ENCODE peak calls at places on chromosomes 6 and 20, in seven cellular contexts. B is activated T-helper 1 cell treated with anti-CD3 and anti-CD28 coated beads, Interleukin-2, amount 50 U/mL, for 16 hours; J is SW480; V is AG10803; O is fibroblast of the aortic adventitia; W is CD4-positive, alpha-beta T cell; E is NCI-H524. S is an unnamed sample.

GRCh38 chr20:51154708-51155690 is 132.1 kb upstream of the KCNG1 start:
- DNase-seq in B (no peak), J (no peak), V (no peak), O (no peak), W (no peak), E (no peak), S (no peak)

GRCh38 chr6:169960531-169960890 is 209.1 kb downstream of the ERMARD start:
- DNase-seq in B (no peak), J (no peak), V (no peak), O (no peak), W (no peak), E (no peak), S (no peak)

GRCh38 chr20:20391766-20392165 is 23.9 kb downstream of the INSM1 start:
- DNase-seq in B (no peak), J (no peak), V (no peak), O (no peak), W (no peak), E (no peak), S (no peak)

GRCh38 chr6:32148722-32149576 is 2.8 kb downstream of the PRRT1 start:
- DNase-seq in B (peak), J (no peak), V (no peak), O (no peak), W (peak), E (no peak), S (no peak)

GRCh38 chr6:158531566-158531965 is 28.3 kb upstream of the TMEM181 start:
- DNase-seq in B (no peak), J (no peak), V (no peak), O (no peak), W (no peak), E (no peak), S (no peak)

GRCh38 chr6:2097464-2097863 is 147.9 kb downstream of the GMDS start:
- DNase-seq in B (no peak), J (no peak), V (no peak), O (no peak), W (no peak), E (no peak), S (no peak)

GRCh38 chr20:63319164-63320040 is 26.4 kb downstream of the COL20A1 start:
- DNase-seq in B (no peak), J (no peak), V (no peak), O (no peak), W (no peak), E (no peak), S (no peak)

GRCh38 chr6:159914565-159914923 is 23.8 kb downstream of the MAS1 start:
- DNase-seq in B (no peak), J (no peak), V (no peak), O (no peak), W (no peak), E (no peak), S (no peak)

GRCh38 chr6:151627689-151628444 is 134.1 kb downstream of the CCDC170 start:
- DNase-seq in B (no peak), J (peak), V (no peak), O (peak), W (no peak), E (no peak), S (no peak)

GRCh38 chr20:49578436-49578835 is 10.5 kb upstream of the PTGIS start:
- DNase-seq in B (no peak), J (no peak), V (no peak), O (no peak), W (no peak), E (no peak), S (no peak)

GRCh38 chr6:153167026-153167891 is 36.2 kb upstream of the RGS17 start:
- DNase-seq in B (no peak), J (peak), V (peak), O (peak), W (no peak), E (no peak), S (no peak)

GRCh38 chr20:54716169-54716747 is 240.9 kb downstream of the DOK5 start:
- DNase-seq in B (no peak), J (no peak), V (no peak), O (no peak), W (no peak), E (no peak), S (no peak)

GRCh38 chr6:135087403-135087802 is 32.8 kb upstream of the HBS1L start:
- DNase-seq in B (no peak), J (no peak), V (no peak), O (no peak), W (no peak), E (peak), S (no peak)

GRCh38 chr6:134626131-134626530 is 308.2 kb upstream of the SGK1 start:
- DNase-seq in B (no peak), J (no peak), V (peak), O (peak), W (no peak), E (no peak), S (no peak)

GRCh38 chr6:139514819-139515218 is 140.4 kb upstream of the CITED2 start:
- DNase-seq in B (no peak), J (no peak), V (no peak), O (no peak), W (no peak), E (no peak), S (no peak)

GRCh38 chr6:129153257-129153656 is 270.3 kb downstream of the LAMA2 start:
- DNase-seq in B (no peak), J (no peak), V (no peak), O (no peak), W (no peak), E (peak), S (no peak)

GRCh38 chr6:39495023-39495422 is 172.5 kb upstream of the KCNK16 start:
- DNase-seq in B (no peak), J (no peak), V (peak), O (no peak), W (no peak), E (no peak), S (no peak)

GRCh38 chr6:19613678-19614077 is 223.5 kb upstream of the ID4 start:
- DNase-seq in B (no peak), J (no peak), V (no peak), O (no peak), W (no peak), E (no peak), S (no peak)

GRCh38 chr6:89023591-89024441 is 56.7 kb upstream of the PNRC1 start:
- DNase-seq in B (no peak), J (no peak), V (no peak), O (peak), W (no peak), E (no peak), S (no peak)

GRCh38 chr20:40511478-40511877 is 177.6 kb downstream of the MAFB start:
- DNase-seq in B (no peak), J (no peak), V (peak), O (peak), W (no peak), E (no peak), S (no peak)

GRCh38 chr20:56358600-56359211 is at the start of gene FAM210B:
- DNase-seq in B (peak), J (peak), V (peak), O (peak), W (peak), E (peak), S (peak)

GRCh38 chr6:89148016-89148750 is 2.3 kb downstream of the PM20D2 start:
- DNase-seq in B (no peak), J (no peak), V (no peak), O (no peak), W (no peak), E (no peak), S (no peak)

GRCh38 chr6:134295953-134296553 is 21.9 kb downstream of the SGK1 start:
- DNase-seq in B (no peak), J (peak), V (peak), O (peak), W (no peak), E (peak), S (no peak)

GRCh38 chr20:32535953-32536823 is 48.9 kb downstream of the NOL4L start:
- DNase-seq in B (peak), J (peak), V (no peak), O (no peak), W (peak), E (peak), S (peak)

GRCh38 chr6:34148864-34149810 is 3.2 kb upstream of the GRM4 start:
- DNase-seq in B (no peak), J (no peak), V (no peak), O (no peak), W (no peak), E (no peak), S (no peak)

GRCh38 chr20:58086763-58087566 is 141.5 kb downstream of the ANKRD60 start:
- DNase-seq in B (no peak), J (peak), V (peak), O (peak), W (no peak), E (peak), S (peak)

GRCh38 chr6:52566853-52567279 is 10.0 kb downstream of the TRAM2 start:
- DNase-seq in B (no peak), J (no peak), V (peak), O (peak), W (no peak), E (no peak), S (no peak)

GRCh38 chr6:130432838-130433237 is 67.0 kb downstream of the TMEM200A start:
- DNase-seq in B (no peak), J (no peak), V (no peak), O (no peak), W (no peak), E (no peak), S (no peak)

GRCh38 chr6:32785781-32786533 is 22.6 kb upstream of the HLA-DQB2 start:
- DNase-seq in B (no peak), J (peak), V (peak), O (peak), W (no peak), E (peak), S (peak)

GRCh38 chr6:139778113-139778512 is 403.7 kb upstream of the CITED2 start:
- DNase-seq in B (no peak), J (no peak), V (no peak), O (no peak), W (no peak), E (peak), S (no peak)

GRCh38 chr20:4300401-4300800 is 285.0 kb upstream of the RNF24 start:
- DNase-seq in B (no peak), J (no peak), V (no peak), O (no peak), W (no peak), E (no peak), S (no peak)

GRCh38 chr6:35469711-35470662 is 1.8 kb downstream of the RPL10A start:
- DNase-seq in B (no peak), J (no peak), V (no peak), O (peak), W (no peak), E (no peak), S (no peak)

GRCh38 chr20:47576516-47577033 is 74.9 kb downstream of the NCOA3 start:
- DNase-seq in B (no peak), J (peak), V (peak), O (peak), W (no peak), E (peak), S (no peak)

GRCh38 chr6:144064831-144065668 is 30.3 kb downstream of the SF3B5 start:
- DNase-seq in B (no peak), J (no peak), V (no peak), O (no peak), W (no peak), E (peak), S (no peak)

GRCh38 chr6:78917788-78918187 is 50.4 kb downstream of the IRAK1BP1 start:
- DNase-seq in B (no peak), J (no peak), V (no peak), O (no peak), W (no peak), E (no peak), S (no peak)

GRCh38 chr6:143605894-143606293 is 71.9 kb upstream of the PHACTR2 start:
- DNase-seq in B (no peak), J (no peak), V (peak), O (peak), W (no peak), E (no peak), S (no peak)

GRCh38 chr20:58045579-58045978 is 182.9 kb downstream of the ANKRD60 start:
- DNase-seq in B (no peak), J (no peak), V (no peak), O (no peak), W (no peak), E (no peak), S (no peak)

GRCh38 chr6:90226257-90226656 is 70.4 kb downstream of the BACH2 start:
- DNase-seq in B (no peak), J (no peak), V (peak), O (peak), W (no peak), E (no peak), S (no peak)

GRCh38 chr6:145015739-145016558 is 719.4 kb downstream of the EPM2A start:
- DNase-seq in B (no peak), J (peak), V (peak), O (peak), W (no peak), E (no peak), S (no peak)